ENCODE peak calls at places on chromosomes 13 and 19, in five cellular contexts. S, L, X, M and I are unnamed samples.
A peak's percentile ranks its signal among the peaks of the same experiment; 100 is the strongest.

GRCh38 chr19:29724102-29724641 is 9.1 kb upstream of the C19orf12 start:
- DNase-seq in S (peak; percentile 15), L (no peak), X (peak; percentile 3), M (no peak), I (no peak)

GRCh38 chr13:49308104-49308875 is 60.6 kb downstream of the CDADC1 start:
- DNase-seq in S (no peak), L (no peak), X (peak; percentile 74), M (peak; percentile 93), I (no peak)

GRCh38 chr13:27631156-27631555 is 9.5 kb downstream of the POLR1D start:
- DNase-seq in S (no peak), L (no peak), X (no peak), M (no peak), I (no peak)

GRCh38 chr19:12833747-12834417 is 497 bp downstream of the RTBDN start:
- DNase-seq in S (no peak), L (no peak), X (no peak), M (no peak), I (no peak)

GRCh38 chr19:478236-478888 is 17.5 kb upstream of the SHC2 start:
- DNase-seq in S (no peak), L (no peak), X (no peak), M (no peak), I (no peak)

GRCh38 chr19:54430306-54431254 is 15.3 kb downstream of the TTYH1 start:
- DNase-seq in S (peak; percentile 22), L (no peak), X (no peak), M (no peak), I (peak; percentile 24)

GRCh38 chr13:97339019-97339988 is 94.7 kb upstream of the RAP2A start:
- DNase-seq in S (no peak), L (peak; percentile 72), X (peak; percentile 76), M (no peak), I (no peak)

GRCh38 chr19:55696301-55697068 is 21.5 kb downstream of the EPN1 start:
- DNase-seq in S (no peak), L (no peak), X (no peak), M (no peak), I (no peak)

GRCh38 chr13:24271611-24272451 is 37.5 kb upstream of the C1QTNF9 start:
- DNase-seq in S (peak; percentile 88), L (peak; percentile 18), X (peak; percentile 84), M (peak; percentile 24), I (peak; percentile 61)

GRCh38 chr13:33070713-33071112 is 54.5 kb downstream of the KL start:
- DNase-seq in S (no peak), L (no peak), X (no peak), M (no peak), I (no peak)

GRCh38 chr13:78569029-78569428 is 34.3 kb downstream of the POU4F1 start:
- DNase-seq in S (no peak), L (no peak), X (no peak), M (no peak), I (no peak)

GRCh38 chr19:27745978-27746542 is 1466.9 kb downstream of the UQCRFS1 start:
- DNase-seq in S (no peak), L (no peak), X (no peak), M (peak; percentile 7), I (no peak)

GRCh38 chr13:45932611-45933182 is 81.1 kb upstream of the SIAH3 start:
- DNase-seq in S (no peak), L (no peak), X (no peak), M (no peak), I (no peak)

GRCh38 chr13:38381840-38382239 is 32.2 kb downstream of the UFM1 start:
- DNase-seq in S (no peak), L (no peak), X (no peak), M (no peak), I (no peak)

GRCh38 chr19:12838182-12838890 is at the start of gene MAST1:
- DNase-seq in S (peak; percentile 56), L (no peak), X (no peak), M (no peak), I (peak; percentile 42)

GRCh38 chr19:19782783-19783182 is 38.8 kb downstream of the ZNF506 start:
- DNase-seq in S (no peak), L (no peak), X (no peak), M (no peak), I (no peak)

GRCh38 chr13:109881961-109882558 is 95.7 kb upstream of the IRS2 start:
- DNase-seq in S (no peak), L (no peak), X (no peak), M (no peak), I (no peak)

GRCh38 chr13:112771877-112772538 is 82.2 kb downstream of the ATP11A start:
- DNase-seq in S (no peak), L (no peak), X (no peak), M (no peak), I (no peak)

GRCh38 chr13:59531571-59532091 is 632.1 kb downstream of the DIAPH3 start:
- DNase-seq in S (peak; percentile 8), L (peak; percentile 65), X (peak; percentile 90), M (peak; percentile 31), I (no peak)

GRCh38 chr19:2362039-2362969 is 2.2 kb downstream of the TMPRSS9 start:
- DNase-seq in S (no peak), L (no peak), X (no peak), M (no peak), I (no peak)

GRCh38 chr13:92103673-92104296 is 705.4 kb downstream of the GPC5 start:
- DNase-seq in S (no peak), L (peak; percentile 5), X (no peak), M (no peak), I (no peak)

GRCh38 chr13:42878721-42879120 is 97.3 kb downstream of the FAM216B start:
- DNase-seq in S (no peak), L (no peak), X (peak; percentile 38), M (no peak), I (no peak)

GRCh38 chr19:8020681-8021080 is 15.2 kb upstream of the ELAVL1 start:
- DNase-seq in S (no peak), L (no peak), X (no peak), M (no peak), I (no peak)

GRCh38 chr19:18612772-18613588 is at the start of gene TMEM59L:
- DNase-seq in S (peak; percentile 56), L (no peak), X (no peak), M (no peak), I (peak; percentile 48)